ENCODE peak calls at places on chromosomes 12 and 14, in four cellular contexts. One of them, this sample, is unnamed.

GRCh38 chr14:24212924-24213865 is at the start of gene CHMP4A:
- DNase-seq in effector memory CD4-positive, alpha-beta T cell: peak; percentile 95
- DNase-seq in DND-41: peak; percentile 98
- DNase-seq in Caco-2: peak; percentile 97
- DNase-seq in this sample: peak; percentile 96

GRCh38 chr14:35628989-35629388 is 95.0 kb downstream of the INSM2 start:
- DNase-seq in effector memory CD4-positive, alpha-beta T cell: no peak
- DNase-seq in DND-41: no peak
- DNase-seq in Caco-2: no peak
- DNase-seq in this sample: no peak

GRCh38 chr12:42039146-42039545 is 105.5 kb downstream of the GXYLT1 start:
- DNase-seq in effector memory CD4-positive, alpha-beta T cell: no peak
- DNase-seq in DND-41: no peak
- DNase-seq in Caco-2: no peak
- DNase-seq in this sample: no peak

GRCh38 chr14:99066378-99066777 is 205.6 kb downstream of the BCL11B start:
- DNase-seq in effector memory CD4-positive, alpha-beta T cell: no peak
- DNase-seq in DND-41: no peak
- DNase-seq in Caco-2: no peak
- DNase-seq in this sample: no peak

GRCh38 chr14:39726563-39726962 is 294.3 kb upstream of the FBXO33 start:
- DNase-seq in effector memory CD4-positive, alpha-beta T cell: no peak
- DNase-seq in DND-41: no peak
- DNase-seq in Caco-2: no peak
- DNase-seq in this sample: no peak

GRCh38 chr12:121484967-121485366 is 85.0 kb downstream of the RNF34 start:
- DNase-seq in effector memory CD4-positive, alpha-beta T cell: no peak
- DNase-seq in DND-41: no peak
- DNase-seq in Caco-2: no peak
- DNase-seq in this sample: no peak

GRCh38 chr12:81542621-81543020 is 216.5 kb downstream of the PPFIA2 start:
- DNase-seq in effector memory CD4-positive, alpha-beta T cell: no peak
- DNase-seq in DND-41: no peak
- DNase-seq in Caco-2: no peak
- DNase-seq in this sample: no peak

GRCh38 chr12:89390802-89391673 is 38.7 kb upstream of the DUSP6 start:
- DNase-seq in effector memory CD4-positive, alpha-beta T cell: no peak
- DNase-seq in DND-41: no peak
- DNase-seq in Caco-2: peak; percentile 29
- DNase-seq in this sample: no peak

GRCh38 chr12:121417847-121418246 is 17.9 kb downstream of the RNF34 start:
- DNase-seq in effector memory CD4-positive, alpha-beta T cell: no peak
- DNase-seq in DND-41: no peak
- DNase-seq in Caco-2: no peak
- DNase-seq in this sample: no peak

GRCh38 chr14:55425091-55425490 is 13.5 kb upstream of the ATG14 start:
- DNase-seq in effector memory CD4-positive, alpha-beta T cell: no peak
- DNase-seq in DND-41: no peak
- DNase-seq in Caco-2: no peak
- DNase-seq in this sample: no peak

GRCh38 chr14:103854822-103855733 is 7.7 kb upstream of the PPP1R13B start:
- DNase-seq in effector memory CD4-positive, alpha-beta T cell: no peak
- DNase-seq in DND-41: no peak
- DNase-seq in Caco-2: peak; percentile 55
- DNase-seq in this sample: no peak

GRCh38 chr14:60654303-60654925 is 5.1 kb upstream of the SIX1 start:
- DNase-seq in effector memory CD4-positive, alpha-beta T cell: no peak
- DNase-seq in DND-41: no peak
- DNase-seq in Caco-2: no peak
- DNase-seq in this sample: no peak

GRCh38 chr12:109972821-109973220 is 23.3 kb downstream of the GIT2 start:
- DNase-seq in effector memory CD4-positive, alpha-beta T cell: no peak
- DNase-seq in DND-41: no peak
- DNase-seq in Caco-2: no peak
- DNase-seq in this sample: no peak
- H3K4me1 ChIP-seq in effector memory CD4-positive, alpha-beta T cell: peaks cover 3% of the 10 kb centered on the region
- H3K4me1 ChIP-seq in DND-41: no peaks in the 10 kb centered on the region
- H3K4me1 ChIP-seq in Caco-2: no peaks in the 10 kb centered on the region
- H3K4me1 ChIP-seq in this sample: no peaks in the 10 kb centered on the region

DNA sequence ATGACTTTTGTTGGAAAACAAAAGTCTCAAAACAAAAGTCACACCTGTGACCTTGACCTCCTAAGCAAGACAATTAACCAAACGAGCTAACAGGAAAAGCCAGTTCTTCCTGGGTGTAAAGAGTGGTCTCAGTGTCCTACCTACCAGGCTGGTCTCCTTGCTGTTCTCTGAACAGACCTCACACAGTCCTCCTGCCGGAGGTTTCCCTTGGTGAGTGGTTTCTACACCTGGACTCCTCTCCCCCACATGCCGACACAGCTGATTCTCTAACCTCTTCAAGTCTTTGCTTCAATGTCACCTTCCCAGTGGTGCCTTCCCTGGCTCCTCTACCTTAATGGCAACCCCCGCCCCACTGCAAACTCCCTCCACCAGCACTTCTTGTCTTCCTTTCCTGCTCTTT is 238.6 kb downstream of the ZFP36L1 start:
- DNase-seq in effector memory CD4-positive, alpha-beta T cell: no peak
- DNase-seq in DND-41: no peak
- DNase-seq in Caco-2: no peak
- DNase-seq in this sample: no peak
- H3K4me1 ChIP-seq in effector memory CD4-positive, alpha-beta T cell: no peaks in the 10 kb centered on the region
- H3K4me1 ChIP-seq in DND-41: no peaks in the 10 kb centered on the region
- H3K4me1 ChIP-seq in Caco-2: no peaks in the 10 kb centered on the region
- H3K4me1 ChIP-seq in this sample: no peaks in the 10 kb centered on the region

GRCh38 chr12:47270782-47271664 is 191.3 kb upstream of the AMIGO2 start:
- DNase-seq in effector memory CD4-positive, alpha-beta T cell: no peak
- DNase-seq in DND-41: no peak
- DNase-seq in Caco-2: no peak
- DNase-seq in this sample: no peak

GRCh38 chr12:47274725-47275124 is 195.0 kb upstream of the AMIGO2 start:
- DNase-seq in effector memory CD4-positive, alpha-beta T cell: no peak
- DNase-seq in DND-41: no peak
- DNase-seq in Caco-2: no peak
- DNase-seq in this sample: no peak

GRCh38 chr12:47271800-47272230 is 192.1 kb upstream of the AMIGO2 start:
- DNase-seq in effector memory CD4-positive, alpha-beta T cell: no peak
- DNase-seq in DND-41: no peak
- DNase-seq in Caco-2: no peak
- DNase-seq in this sample: no peak

GRCh38 chr12:47273191-47273626 is 193.4 kb upstream of the AMIGO2 start:
- DNase-seq in effector memory CD4-positive, alpha-beta T cell: no peak
- DNase-seq in DND-41: no peak
- DNase-seq in Caco-2: no peak
- DNase-seq in this sample: no peak

DNA sequence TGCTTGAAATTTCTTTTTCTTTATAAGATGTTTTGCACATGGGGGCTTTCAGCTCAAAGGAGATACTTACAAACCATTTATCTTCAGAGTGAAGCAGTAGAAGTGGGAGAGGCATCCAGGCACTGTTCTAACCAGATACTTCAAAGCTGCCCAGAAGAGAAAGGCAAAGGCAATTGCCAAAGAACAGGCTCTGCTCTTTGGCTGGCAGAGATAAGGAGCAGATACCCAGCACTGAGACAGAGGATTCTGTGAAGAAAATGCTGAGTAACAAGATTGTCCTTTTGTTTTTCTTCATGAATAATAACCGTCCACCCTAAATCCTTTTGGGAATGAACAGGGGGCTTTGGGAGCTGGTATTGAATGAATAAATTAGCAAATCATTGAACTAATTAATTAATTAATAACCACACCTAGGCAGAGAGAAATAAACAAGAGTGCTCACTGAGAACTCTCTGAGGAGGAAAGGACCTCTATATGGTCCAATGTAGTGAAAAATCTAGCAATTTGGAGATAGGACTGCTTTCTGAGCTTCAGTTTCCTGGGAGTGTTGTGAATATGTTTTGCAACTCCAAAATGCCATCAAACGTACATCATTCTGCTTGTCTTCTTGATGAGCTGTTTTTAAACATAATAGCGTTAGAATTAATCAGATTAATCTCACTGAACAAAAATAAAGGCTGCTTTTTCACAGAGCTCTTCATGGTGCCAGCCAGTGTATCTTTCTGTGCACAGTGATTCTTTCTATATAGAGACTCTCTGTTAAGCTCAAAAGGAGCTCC is 192.8 kb upstream of the AMIGO2 start:
- DNase-seq in effector memory CD4-positive, alpha-beta T cell: no peak
- DNase-seq in DND-41: no peak
- DNase-seq in Caco-2: no peak
- DNase-seq in this sample: no peak
- H3K4me1 ChIP-seq in effector memory CD4-positive, alpha-beta T cell: peaks cover 23% of the 10 kb centered on the region
- H3K4me1 ChIP-seq in DND-41: peaks cover 16% of the 10 kb centered on the region
- H3K4me1 ChIP-seq in Caco-2: peaks cover 14% of the 10 kb centered on the region
- H3K4me1 ChIP-seq in this sample: peaks cover 75% of the 10 kb centered on the region

DNA sequence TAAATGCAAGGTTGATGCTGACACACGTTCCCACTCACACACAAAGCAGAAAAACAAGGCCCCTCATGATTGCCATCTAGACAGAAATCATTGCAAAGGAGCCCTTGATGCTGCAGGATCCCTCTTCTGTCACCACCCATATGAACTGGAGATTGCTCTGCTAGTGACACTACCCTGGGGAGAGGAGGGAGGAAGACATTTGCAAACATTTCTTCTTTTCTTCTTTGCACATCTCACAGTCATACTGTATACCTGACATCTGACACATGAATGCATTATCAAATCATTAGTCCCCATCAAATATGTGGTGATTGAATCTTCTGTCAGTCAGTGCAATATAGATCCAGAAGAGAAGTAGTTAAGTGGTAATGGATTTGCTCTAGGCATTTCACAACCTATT is 208.5 kb upstream of the E2F7 start:
- DNase-seq in effector memory CD4-positive, alpha-beta T cell: no peak
- DNase-seq in DND-41: no peak
- DNase-seq in Caco-2: no peak
- DNase-seq in this sample: no peak
- H3K4me1 ChIP-seq in effector memory CD4-positive, alpha-beta T cell: no peaks in the 10 kb centered on the region
- H3K4me1 ChIP-seq in DND-41: no peaks in the 10 kb centered on the region
- H3K4me1 ChIP-seq in Caco-2: no peaks in the 10 kb centered on the region
- H3K4me1 ChIP-seq in this sample: no peaks in the 10 kb centered on the region

DNA sequence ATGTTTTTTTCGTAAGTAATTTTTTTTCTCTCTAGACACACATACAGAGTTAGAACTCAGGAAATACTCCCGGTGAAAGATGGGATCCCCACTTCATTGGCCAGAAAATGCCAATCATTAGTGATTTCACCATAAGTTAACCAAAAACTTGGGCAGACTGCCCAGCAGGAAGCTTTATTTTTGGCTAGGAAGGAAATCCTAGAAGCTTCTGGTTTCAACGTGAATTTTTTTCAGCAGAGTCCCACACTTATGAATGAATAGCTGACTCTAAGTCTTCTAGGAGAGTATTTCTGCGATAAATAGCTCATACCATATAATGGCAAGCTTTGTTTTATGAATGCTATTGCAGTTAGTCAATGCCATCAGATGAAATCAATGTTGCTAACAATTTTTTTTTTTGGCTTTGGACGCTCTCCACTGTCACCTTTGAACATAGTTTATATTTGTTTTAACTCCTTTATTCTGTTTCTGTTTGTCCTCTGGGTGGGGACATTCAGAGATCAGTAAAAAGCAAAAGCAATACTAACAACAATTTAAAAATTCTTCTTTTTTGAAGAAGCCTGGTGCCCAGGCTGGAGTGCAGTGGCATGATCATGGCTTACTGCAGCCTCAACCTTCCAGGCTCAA is 9.5 kb downstream of the PPP1CC start:
- DNase-seq in effector memory CD4-positive, alpha-beta T cell: no peak
- DNase-seq in DND-41: no peak
- DNase-seq in Caco-2: no peak
- DNase-seq in this sample: no peak
- H3K4me1 ChIP-seq in effector memory CD4-positive, alpha-beta T cell: peaks cover 27% of the 10 kb centered on the region
- H3K4me1 ChIP-seq in DND-41: peaks cover 15% of the 10 kb centered on the region
- H3K4me1 ChIP-seq in Caco-2: peaks cover 3% of the 10 kb centered on the region
- H3K4me1 ChIP-seq in this sample: peaks cover 48% of the 10 kb centered on the region